ENCODE peak calls at places on chromosome 22, in six cellular contexts. One of them, this sample, is unnamed.

GRCh38 chr22:32203181-32204105 is 1.4 kb downstream of the RFPL2 start:
- DNase-seq in stimulated activated CD4-positive, alpha-beta T cell treated with anti-CD3 and anti-CD28 coated beads, Interleukin-4, amount 100 ng/mL, for 4 hours: no peak
- DNase-seq in GM12864: no peak
- DNase-seq in T-helper 1 cell: no peak
- DNase-seq in BJ: no peak
- DNase-seq in HAP-1: no peak
- DNase-seq in this sample: no peak

GRCh38 chr22:27107824-27108223 is 450.4 kb downstream of the MIAT start:
- DNase-seq in stimulated activated CD4-positive, alpha-beta T cell treated with anti-CD3 and anti-CD28 coated beads, Interleukin-4, amount 100 ng/mL, for 4 hours: no peak
- DNase-seq in GM12864: no peak
- DNase-seq in T-helper 1 cell: no peak
- DNase-seq in BJ: peak; percentile 75
- DNase-seq in HAP-1: no peak
- DNase-seq in this sample: no peak

GRCh38 chr22:40721266-40721665 is 42.0 kb downstream of the MCHR1 start:
- DNase-seq in stimulated activated CD4-positive, alpha-beta T cell treated with anti-CD3 and anti-CD28 coated beads, Interleukin-4, amount 100 ng/mL, for 4 hours: no peak
- DNase-seq in GM12864: no peak
- DNase-seq in T-helper 1 cell: no peak
- DNase-seq in BJ: no peak
- DNase-seq in HAP-1: no peak
- DNase-seq in this sample: no peak

GRCh38 chr22:34800265-34800664 is 265.7 kb upstream of the ISX start:
- DNase-seq in stimulated activated CD4-positive, alpha-beta T cell treated with anti-CD3 and anti-CD28 coated beads, Interleukin-4, amount 100 ng/mL, for 4 hours: no peak
- DNase-seq in GM12864: no peak
- DNase-seq in T-helper 1 cell: no peak
- DNase-seq in BJ: peak; percentile 12
- DNase-seq in HAP-1: no peak
- DNase-seq in this sample: no peak

GRCh38 chr22:23237201-23237798 is 57.0 kb downstream of the BCR start:
- DNase-seq in stimulated activated CD4-positive, alpha-beta T cell treated with anti-CD3 and anti-CD28 coated beads, Interleukin-4, amount 100 ng/mL, for 4 hours: no peak
- DNase-seq in GM12864: no peak
- DNase-seq in T-helper 1 cell: no peak
- DNase-seq in BJ: no peak
- DNase-seq in HAP-1: no peak
- DNase-seq in this sample: no peak

GRCh38 chr22:39297490-39298193 is 21.8 kb downstream of the RPL3 start:
- DNase-seq in stimulated activated CD4-positive, alpha-beta T cell treated with anti-CD3 and anti-CD28 coated beads, Interleukin-4, amount 100 ng/mL, for 4 hours: no peak
- DNase-seq in GM12864: no peak
- DNase-seq in T-helper 1 cell: no peak
- DNase-seq in BJ: no peak
- DNase-seq in HAP-1: no peak
- DNase-seq in this sample: no peak

GRCh38 chr22:32341122-32341740 is 16.4 kb upstream of the RFPL3 start:
- DNase-seq in stimulated activated CD4-positive, alpha-beta T cell treated with anti-CD3 and anti-CD28 coated beads, Interleukin-4, amount 100 ng/mL, for 4 hours: no peak
- DNase-seq in GM12864: no peak
- DNase-seq in T-helper 1 cell: no peak
- DNase-seq in BJ: no peak
- DNase-seq in HAP-1: no peak
- DNase-seq in this sample: no peak

GRCh38 chr22:33023119-33023827 is 34.9 kb downstream of the SYN3 start:
- DNase-seq in stimulated activated CD4-positive, alpha-beta T cell treated with anti-CD3 and anti-CD28 coated beads, Interleukin-4, amount 100 ng/mL, for 4 hours: no peak
- DNase-seq in GM12864: no peak
- DNase-seq in T-helper 1 cell: no peak
- DNase-seq in BJ: no peak
- DNase-seq in HAP-1: no peak
- DNase-seq in this sample: no peak

GRCh38 chr22:37244922-37245722 is 1.1 kb upstream of the RAC2 start:
- DNase-seq in stimulated activated CD4-positive, alpha-beta T cell treated with anti-CD3 and anti-CD28 coated beads, Interleukin-4, amount 100 ng/mL, for 4 hours: no peak
- DNase-seq in GM12864: peak; percentile 79
- DNase-seq in T-helper 1 cell: no peak
- DNase-seq in BJ: no peak
- DNase-seq in HAP-1: no peak
- DNase-seq in this sample: no peak

GRCh38 chr22:40855104-40855959 is 1.1 kb downstream of the ST13 start:
- DNase-seq in stimulated activated CD4-positive, alpha-beta T cell treated with anti-CD3 and anti-CD28 coated beads, Interleukin-4, amount 100 ng/mL, for 4 hours: no peak
- DNase-seq in GM12864: no peak
- DNase-seq in T-helper 1 cell: no peak
- DNase-seq in BJ: no peak
- DNase-seq in HAP-1: peak; percentile 25
- DNase-seq in this sample: no peak

This sample was measured in activated T-helper 9 cell treated with anti-CD3 and anti-CD28 coated beads, Interleukin-2, amount 50 U/mL, for 16 hours.